ENCODE peak calls at places on chromosome 22, in six cellular contexts. One of them, this sample, is unnamed. For H3K4me1, the result is how much of the 10 kb centered on the place peaks cover.

GRCh38 chr22:42785706-42786499 is 65.2 kb upstream of the A4GALT start:
- DNase-seq in tibial nerve: no peak
- DNase-seq in transverse colon: no peak
- DNase-seq in adrenal gland: no peak
- DNase-seq in sigmoid colon: no peak
- DNase-seq in prostate gland: no peak
- DNase-seq in this sample: no peak

GRCh38 chr22:44444341-44445306 is 53.4 kb downstream of the RTL6 start:
- DNase-seq in adrenal gland: no peak
- DNase-seq in transverse colon: no peak
- DNase-seq in prostate gland: no peak
- DNase-seq in tibial nerve: no peak
- DNase-seq in sigmoid colon: peak
- DNase-seq in this sample: no peak

GRCh38 chr22:49014227-49015201 is 813.2 kb downstream of the BRD1 start:
- DNase-seq in prostate gland: no peak
- DNase-seq in sigmoid colon: peak
- DNase-seq in transverse colon: no peak
- DNase-seq in adrenal gland: no peak
- DNase-seq in tibial nerve: no peak
- DNase-seq in this sample: no peak

GRCh38 chr22:23106906-23107367 is 34.9 kb downstream of the RSPH14 start:
- DNase-seq in sigmoid colon: no peak
- DNase-seq in transverse colon: no peak
- DNase-seq in adrenal gland: no peak
- DNase-seq in prostate gland: no peak
- DNase-seq in tibial nerve: no peak
- DNase-seq in this sample: peak

GRCh38 chr22:45551310-45552016 is 48.8 kb downstream of the FBLN1 start:
- DNase-seq in adrenal gland: peak
- DNase-seq in sigmoid colon: peak
- DNase-seq in transverse colon: no peak
- DNase-seq in tibial nerve: peak
- DNase-seq in prostate gland: no peak
- DNase-seq in this sample: peak

GRCh38 chr22:40525250-40525884 is 111.2 kb downstream of the MRTFA start:
- DNase-seq in tibial nerve: peak
- DNase-seq in adrenal gland: peak
- DNase-seq in sigmoid colon: no peak
- DNase-seq in prostate gland: no peak
- DNase-seq in transverse colon: peak
- DNase-seq in this sample: peak

GRCh38 chr22:49088801-49089791 is 738.6 kb downstream of the BRD1 start:
- DNase-seq in sigmoid colon: peak
- DNase-seq in adrenal gland: no peak
- DNase-seq in prostate gland: no peak
- DNase-seq in transverse colon: no peak
- DNase-seq in tibial nerve: no peak
- DNase-seq in this sample: no peak

GRCh38 chr22:48563118-48563965 is 1264.3 kb downstream of the BRD1 start:
- DNase-seq in tibial nerve: no peak
- DNase-seq in adrenal gland: no peak
- DNase-seq in transverse colon: no peak
- DNase-seq in sigmoid colon: no peak
- DNase-seq in prostate gland: no peak
- DNase-seq in this sample: no peak

GRCh38 chr22:27542602-27543001 is 259.0 kb downstream of the MN1 start:
- DNase-seq in tibial nerve: no peak
- DNase-seq in prostate gland: no peak
- DNase-seq in adrenal gland: no peak
- DNase-seq in transverse colon: no peak
- DNase-seq in sigmoid colon: no peak
- DNase-seq in this sample: no peak

GRCh38 chr22:21948390-21948789 is 4.3 kb downstream of the PPM1F start:
- DNase-seq in adrenal gland: no peak
- DNase-seq in transverse colon: no peak
- DNase-seq in prostate gland: no peak
- DNase-seq in tibial nerve: no peak
- DNase-seq in sigmoid colon: no peak
- DNase-seq in this sample: no peak
- H3K27ac ChIP-seq in adrenal gland: no peak
- H3K27ac ChIP-seq in transverse colon: peak
- H3K27ac ChIP-seq in prostate gland: no peak
- H3K27ac ChIP-seq in tibial nerve: peak
- H3K27ac ChIP-seq in sigmoid colon: no peak
- H3K27ac ChIP-seq in this sample: peak

GRCh38 chr22:21736084-21736642 is 569 bp upstream of the YPEL1 start:
- DNase-seq in tibial nerve: no peak
- DNase-seq in sigmoid colon: no peak
- DNase-seq in transverse colon: no peak
- DNase-seq in adrenal gland: no peak
- DNase-seq in prostate gland: no peak
- DNase-seq in this sample: no peak

GRCh38 chr22:21736948-21737347 is 1.4 kb upstream of the YPEL1 start:
- DNase-seq in adrenal gland: no peak
- DNase-seq in prostate gland: no peak
- DNase-seq in tibial nerve: no peak
- DNase-seq in sigmoid colon: no peak
- DNase-seq in transverse colon: no peak
- DNase-seq in this sample: no peak

GRCh38 chr22:21734540-21735197 is 925 bp downstream of the YPEL1 start:
- DNase-seq in transverse colon: no peak
- DNase-seq in sigmoid colon: no peak
- DNase-seq in adrenal gland: no peak
- DNase-seq in tibial nerve: no peak
- DNase-seq in prostate gland: no peak
- DNase-seq in this sample: no peak

GRCh38 chr22:21738081-21738480 is 2.5 kb upstream of the YPEL1 start:
- DNase-seq in transverse colon: no peak
- DNase-seq in prostate gland: no peak
- DNase-seq in adrenal gland: no peak
- DNase-seq in tibial nerve: no peak
- DNase-seq in sigmoid colon: no peak
- DNase-seq in this sample: no peak

DNA sequence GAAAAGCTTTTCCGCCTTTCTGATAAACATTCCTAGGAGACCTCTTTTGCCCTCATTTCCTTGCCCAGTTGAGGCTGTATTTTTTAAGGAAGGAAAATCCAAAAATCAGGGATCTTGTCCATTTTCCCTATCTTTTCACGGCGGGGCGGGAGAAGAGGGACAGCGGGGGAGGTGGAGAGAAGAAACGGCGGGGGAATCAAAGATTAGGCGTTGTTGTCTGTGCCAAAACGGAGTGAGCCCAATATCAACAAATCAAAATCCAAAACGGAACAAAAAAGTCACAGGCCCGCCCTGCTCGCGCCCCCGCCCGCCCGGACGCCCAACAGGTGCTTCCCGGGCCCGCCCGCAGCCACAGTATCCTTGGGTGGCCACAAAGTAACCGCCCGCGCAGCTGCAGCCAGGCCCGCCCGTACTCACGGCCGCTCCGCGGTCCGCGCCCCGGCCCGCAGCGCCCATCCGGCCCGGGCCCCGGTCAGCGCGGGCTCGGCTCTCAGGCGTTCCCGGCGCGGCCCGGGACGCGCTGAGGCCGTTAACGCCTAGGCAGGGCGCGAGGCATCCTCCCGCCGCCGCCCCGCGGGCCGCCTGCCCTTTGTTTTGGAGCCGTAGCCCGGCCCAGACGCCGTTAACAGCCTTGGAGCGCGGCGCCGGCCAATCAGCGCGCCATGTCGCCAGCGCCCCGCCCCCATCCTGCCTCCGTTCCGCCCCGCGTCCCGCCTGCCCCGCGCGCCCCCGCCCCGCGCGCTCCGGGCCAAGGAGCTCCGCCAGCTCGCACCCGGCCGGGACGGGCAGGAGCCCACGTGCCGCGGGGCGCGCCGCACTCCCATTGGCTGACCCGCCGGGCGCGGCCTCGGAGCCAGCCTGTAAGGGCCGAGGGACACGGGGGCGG is at the start of gene YPEL1:
- DNase-seq in sigmoid colon: peak
- DNase-seq in transverse colon: peak
- DNase-seq in adrenal gland: peak
- DNase-seq in prostate gland: peak
- DNase-seq in tibial nerve: peak
- DNase-seq in this sample: peak
- TF ChIP-seq POLR2A in sigmoid colon: peak
- TF ChIP-seq POLR2A in transverse colon: peak
- TF ChIP-seq POLR2A in adrenal gland: peak
- TF ChIP-seq POLR2A in prostate gland: peak
- TF ChIP-seq POLR2A in tibial nerve: peak
- TF ChIP-seq POLR2A in this sample: peak

GRCh38 chr22:24147666-24148065 is 33.6 kb upstream of the SUSD2 start:
- DNase-seq in adrenal gland: no peak
- DNase-seq in tibial nerve: no peak
- DNase-seq in transverse colon: no peak
- DNase-seq in sigmoid colon: no peak
- DNase-seq in prostate gland: no peak
- DNase-seq in this sample: no peak
- H3K4me1 ChIP-seq in adrenal gland: under half
- H3K4me1 ChIP-seq in tibial nerve: under half
- H3K4me1 ChIP-seq in transverse colon: under half
- H3K4me1 ChIP-seq in sigmoid colon: half or more
- H3K4me1 ChIP-seq in prostate gland: under half
- H3K4me1 ChIP-seq in this sample: half or more

DNA sequence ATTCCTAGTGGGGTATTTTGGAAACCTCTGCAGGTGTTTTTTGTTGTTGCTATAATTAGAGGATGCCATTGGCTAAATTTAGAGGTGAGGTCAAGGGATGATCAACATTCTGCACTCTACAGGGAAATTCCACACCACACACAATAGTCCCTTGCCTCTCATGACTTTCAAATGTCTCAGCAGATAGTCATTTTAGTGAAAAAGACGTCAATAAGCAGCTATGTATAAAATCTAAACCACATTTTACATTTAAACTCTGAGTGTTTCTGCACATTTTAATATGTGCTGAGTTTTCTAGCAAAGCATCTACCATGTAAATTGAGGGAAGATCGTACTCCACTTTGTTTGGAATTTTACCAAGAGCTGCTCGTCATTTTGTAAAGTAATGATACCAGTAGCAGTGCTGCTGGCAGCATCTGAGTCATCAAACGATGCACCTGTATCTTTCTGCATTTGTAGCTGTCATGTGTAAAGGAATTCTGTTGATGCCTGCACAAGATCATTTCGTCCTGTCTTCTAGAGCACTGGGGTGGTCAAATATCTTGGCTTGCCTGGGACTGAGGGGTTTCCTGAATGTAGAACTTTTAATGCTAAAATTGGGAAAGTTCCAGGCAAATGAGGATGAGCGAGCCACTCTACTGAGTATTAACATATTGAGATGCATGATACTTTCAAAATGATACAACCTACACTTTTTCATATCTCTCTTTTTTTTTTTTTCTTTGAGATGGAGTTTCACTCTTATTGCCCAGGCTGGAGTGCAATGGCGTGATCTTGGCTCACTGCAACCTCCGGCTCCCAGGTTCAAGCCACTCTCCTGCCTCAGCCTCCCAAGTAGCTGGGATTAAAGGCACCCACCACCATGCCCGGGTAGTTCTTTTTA is 414.5 kb upstream of the SYN3 start:
- DNase-seq in adrenal gland: no peak
- DNase-seq in tibial nerve: no peak
- DNase-seq in sigmoid colon: no peak
- DNase-seq in prostate gland: no peak
- DNase-seq in transverse colon: no peak
- DNase-seq in this sample: no peak
- H3K27ac ChIP-seq in adrenal gland: no peak
- H3K27ac ChIP-seq in tibial nerve: no peak
- H3K27ac ChIP-seq in sigmoid colon: no peak
- H3K27ac ChIP-seq in prostate gland: no peak
- H3K27ac ChIP-seq in transverse colon: no peak
- H3K27ac ChIP-seq in this sample: no peak

GRCh38 chr22:47111626-47112373 is 349.4 kb downstream of the TBC1D22A start:
- DNase-seq in adrenal gland: no peak
- DNase-seq in transverse colon: no peak
- DNase-seq in sigmoid colon: no peak
- DNase-seq in prostate gland: no peak
- DNase-seq in tibial nerve: no peak
- DNase-seq in this sample: no peak

GRCh38 chr22:47105085-47105484 is 342.6 kb downstream of the TBC1D22A start:
- DNase-seq in adrenal gland: no peak
- DNase-seq in sigmoid colon: no peak
- DNase-seq in prostate gland: no peak
- DNase-seq in transverse colon: no peak
- DNase-seq in tibial nerve: no peak
- DNase-seq in this sample: no peak

GRCh38 chr22:47106806-47107205 is 344.4 kb downstream of the TBC1D22A start:
- DNase-seq in prostate gland: no peak
- DNase-seq in tibial nerve: no peak
- DNase-seq in adrenal gland: no peak
- DNase-seq in sigmoid colon: no peak
- DNase-seq in transverse colon: no peak
- DNase-seq in this sample: no peak

GRCh38 chr22:47110817-47111443 is 348.5 kb downstream of the TBC1D22A start:
- DNase-seq in sigmoid colon: no peak
- DNase-seq in transverse colon: no peak
- DNase-seq in tibial nerve: no peak
- DNase-seq in prostate gland: no peak
- DNase-seq in adrenal gland: no peak
- DNase-seq in this sample: no peak

DNA sequence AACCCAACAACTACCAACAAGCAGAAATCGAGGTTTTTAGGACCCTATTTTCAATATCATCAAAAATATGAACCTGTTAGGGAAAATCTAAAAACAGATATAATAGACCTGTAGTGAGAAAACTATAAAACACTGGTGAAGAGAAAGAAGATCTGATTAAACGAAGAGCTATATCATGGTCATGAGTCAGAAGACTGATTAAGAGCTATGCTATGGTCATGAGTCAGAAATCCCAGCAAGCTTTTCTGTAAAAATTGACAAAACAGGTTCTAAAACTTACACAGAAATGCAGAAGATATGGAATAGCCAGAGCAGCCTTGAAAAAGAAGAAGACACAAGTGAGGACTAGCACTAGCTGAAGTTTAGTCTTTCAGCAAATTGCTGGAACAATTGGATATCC is 345.0 kb downstream of the TBC1D22A start:
- DNase-seq in sigmoid colon: no peak
- DNase-seq in transverse colon: no peak
- DNase-seq in prostate gland: no peak
- DNase-seq in adrenal gland: no peak
- DNase-seq in tibial nerve: no peak
- DNase-seq in this sample: no peak
- TF ChIP-seq POLR2A in sigmoid colon: no peak
- TF ChIP-seq POLR2A in transverse colon: no peak
- TF ChIP-seq POLR2A in prostate gland: no peak
- TF ChIP-seq POLR2A in adrenal gland: no peak
- TF ChIP-seq POLR2A in tibial nerve: no peak
- TF ChIP-seq POLR2A in this sample: no peak